ENCODE peak calls at places on chromosomes 2 and 18, in six cellular contexts. H is astrocyte of the spinal cord, I is right lobe of liver, S is H9, D is AG09319, M is NB4. U is an unnamed sample.

GRCh38 chr18:40685241-40685640 is 1269.8 kb upstream of the PIK3C3 start:
- DNase-seq in I (no peak), D (no peak), M (no peak), S (no peak), H (no peak), U (no peak)

GRCh38 chr2:164456599-164456998 is 164.7 kb downstream of the GRB14 start:
- DNase-seq in S (no peak), D (no peak), I (no peak), H (peak; percentile 57), M (no peak), U (no peak)

GRCh38 chr2:191421950-191422349 is 176.7 kb downstream of the MYO1B start:
- DNase-seq in D (no peak), I (no peak), H (no peak), S (no peak), M (no peak), U (no peak)

GRCh38 chr18:58998421-58999203 is 133.9 kb downstream of the ZNF532 start:
- DNase-seq in H (peak; percentile 83), D (no peak), I (no peak), M (peak; percentile 29), S (no peak), U (peak; percentile 80)

GRCh38 chr2:218282173-218282991 is 9.9 kb downstream of the TMBIM1 start:
- DNase-seq in M (no peak), H (peak; percentile 27), D (no peak), S (no peak), I (no peak), U (peak; percentile 89)

GRCh38 chr18:22169889-22170420 is 566 bp downstream of the GATA6 start:
- DNase-seq in D (no peak), I (peak; percentile 58), H (no peak), S (no peak), M (no peak), U (no peak)

GRCh38 chr2:18991177-18992168 is 366.9 kb downstream of the OSR1 start:
- DNase-seq in H (peak; percentile 74), S (no peak), D (peak; percentile 61), M (no peak), I (peak; percentile 95), U (no peak)

GRCh38 chr2:161946489-161947107 is 127.4 kb downstream of the DPP4 start:
- DNase-seq in I (no peak), D (peak; percentile 3), M (peak; percentile 39), S (no peak), H (peak; percentile 48), U (no peak)

GRCh38 chr18:76821875-76822509 is 365 bp upstream of the ZNF236 start:
- DNase-seq in S (no peak), I (peak; percentile 63), D (no peak), M (peak; percentile 67), H (peak; percentile 47), U (peak; percentile 92)

GRCh38 chr18:63817441-63818051 is 42.3 kb downstream of the SERPINB7 start:
- DNase-seq in H (peak; percentile 44), I (no peak), D (peak; percentile 50), M (no peak), S (no peak), U (no peak)

GRCh38 chr2:30191831-30192271 is 39.5 kb upstream of the LBH start:
- DNase-seq in S (no peak), M (no peak), I (no peak), H (no peak), D (no peak), U (no peak)

GRCh38 chr18:408367-408766 is 92.1 kb downstream of the COLEC12 start:
- DNase-seq in I (no peak), M (no peak), H (no peak), S (no peak), D (no peak), U (no peak)

GRCh38 chr2:134137182-134137595 is 116.7 kb upstream of the MGAT5 start:
- DNase-seq in M (peak; percentile 58), I (no peak), D (peak; percentile 19), S (no peak), H (peak; percentile 47), U (no peak)

GRCh38 chr2:136238552-136239346 is 120.8 kb upstream of the CXCR4 start:
- DNase-seq in M (peak; percentile 91), H (peak; percentile 44), I (no peak), D (no peak), S (no peak), U (peak; percentile 58)

GRCh38 chr2:36516136-36516870 is 81.7 kb downstream of the FEZ2 start:
- DNase-seq in M (no peak), H (peak; percentile 46), D (no peak), S (no peak), I (no peak), U (no peak)

GRCh38 chr18:77191241-77191751 is 58.4 kb upstream of the GALR1 start:
- DNase-seq in M (no peak), S (no peak), D (no peak), H (peak; percentile 52), I (no peak), U (no peak)

GRCh38 chr2:16640867-16641266 is 24.8 kb downstream of the CYRIA start:
- DNase-seq in H (no peak), I (no peak), S (no peak), M (no peak), D (no peak), U (peak; percentile 81)

GRCh38 chr2:159285929-159286708 is at the start of gene WDSUB1:
- DNase-seq in M (peak; percentile 76), I (peak; percentile 75), D (no peak), S (peak; percentile 74), H (peak; percentile 56), U (peak; percentile 94)

GRCh38 chr2:217979151-217979811 is 23.5 kb downstream of the TNS1 start:
- DNase-seq in D (no peak), I (no peak), S (no peak), H (peak; percentile 38), M (no peak), U (peak; percentile 76)

GRCh38 chr2:111896007-111896406 is 2.4 kb upstream of the MERTK start:
- DNase-seq in S (no peak), H (no peak), I (no peak), M (peak; percentile 46), D (no peak), U (no peak)

GRCh38 chr2:191366199-191366598 is 121.0 kb downstream of the MYO1B start:
- DNase-seq in I (no peak), M (no peak), D (peak; percentile 59), H (peak; percentile 75), S (no peak), U (no peak)

GRCh38 chr2:62883629-62884028 is 167.0 kb upstream of the OTX1 start:
- DNase-seq in D (no peak), I (no peak), H (no peak), S (no peak), M (no peak), U (no peak)

GRCh38 chr2:88613921-88614320 is 13.3 kb downstream of the EIF2AK3 start:
- DNase-seq in H (no peak), M (no peak), I (no peak), D (no peak), S (no peak), U (no peak)

GRCh38 chr2:120776649-120777048 is 41.0 kb downstream of the GLI2 start:
- DNase-seq in M (no peak), S (no peak), H (no peak), I (no peak), D (no peak), U (peak; percentile 47)

GRCh38 chr2:216727346-216728122 is 32.2 kb upstream of the IGFBP5 start:
- DNase-seq in D (no peak), I (no peak), M (no peak), H (no peak), S (no peak), U (no peak)

GRCh38 chr2:31150120-31150670 is 12.0 kb upstream of the GALNT14 start:
- DNase-seq in H (no peak), M (no peak), I (no peak), D (no peak), S (no peak), U (no peak)

GRCh38 chr2:219769044-219770030 is 141.9 kb downstream of the SLC4A3 start:
- DNase-seq in D (no peak), S (no peak), M (no peak), I (no peak), H (peak; percentile 3), U (peak; percentile 92)

GRCh38 chr18:9720327-9720726 is 12.2 kb downstream of the RAB31 start:
- DNase-seq in S (no peak), I (peak; percentile 31), D (no peak), H (no peak), M (no peak), U (no peak)

GRCh38 chr18:9719421-9719981 is 11.4 kb downstream of the RAB31 start:
- DNase-seq in D (no peak), M (no peak), I (peak; percentile 38), H (peak; percentile 93), S (no peak), U (peak; percentile 89)

GRCh38 chr18:9721893-9722515 is 13.9 kb downstream of the RAB31 start:
- DNase-seq in M (no peak), S (no peak), I (peak; percentile 23), H (no peak), D (no peak), U (no peak)

GRCh38 chr18:9724797-9725196 is 16.7 kb downstream of the RAB31 start:
- DNase-seq in D (no peak), S (no peak), M (no peak), H (no peak), I (peak; percentile 36), U (no peak)

GRCh38 chr18:9722691-9723090 is 14.6 kb downstream of the RAB31 start:
- DNase-seq in I (peak; percentile 47), H (no peak), M (no peak), D (no peak), S (no peak), U (no peak)
- TF ChIP-seq CTCF in I (peak; percentile 27), H (no peak), M (no peak), D (no peak), S (peak; percentile 64), U (peak; percentile 20)

GRCh38 chr18:27298215-27298804 is 113.2 kb upstream of the CHST9 start:
- DNase-seq in I (no peak), H (peak; percentile 4), D (no peak), S (no peak), M (peak; percentile 9), U (no peak)
- TF ChIP-seq CTCF in I (peak; percentile 63), H (no peak), D (no peak), S (peak; percentile 76), M (peak; percentile 9), U (peak; percentile 31)

GRCh38 chr2:85015653-85016360 is 44.8 kb downstream of the KCMF1 start:
- DNase-seq in S (no peak), D (no peak), I (no peak), H (no peak), M (no peak), U (no peak)
- TF ChIP-seq CTCF in S (peak; percentile 42), D (no peak), I (no peak), H (peak; percentile 12), M (no peak), U (no peak)

DNA sequence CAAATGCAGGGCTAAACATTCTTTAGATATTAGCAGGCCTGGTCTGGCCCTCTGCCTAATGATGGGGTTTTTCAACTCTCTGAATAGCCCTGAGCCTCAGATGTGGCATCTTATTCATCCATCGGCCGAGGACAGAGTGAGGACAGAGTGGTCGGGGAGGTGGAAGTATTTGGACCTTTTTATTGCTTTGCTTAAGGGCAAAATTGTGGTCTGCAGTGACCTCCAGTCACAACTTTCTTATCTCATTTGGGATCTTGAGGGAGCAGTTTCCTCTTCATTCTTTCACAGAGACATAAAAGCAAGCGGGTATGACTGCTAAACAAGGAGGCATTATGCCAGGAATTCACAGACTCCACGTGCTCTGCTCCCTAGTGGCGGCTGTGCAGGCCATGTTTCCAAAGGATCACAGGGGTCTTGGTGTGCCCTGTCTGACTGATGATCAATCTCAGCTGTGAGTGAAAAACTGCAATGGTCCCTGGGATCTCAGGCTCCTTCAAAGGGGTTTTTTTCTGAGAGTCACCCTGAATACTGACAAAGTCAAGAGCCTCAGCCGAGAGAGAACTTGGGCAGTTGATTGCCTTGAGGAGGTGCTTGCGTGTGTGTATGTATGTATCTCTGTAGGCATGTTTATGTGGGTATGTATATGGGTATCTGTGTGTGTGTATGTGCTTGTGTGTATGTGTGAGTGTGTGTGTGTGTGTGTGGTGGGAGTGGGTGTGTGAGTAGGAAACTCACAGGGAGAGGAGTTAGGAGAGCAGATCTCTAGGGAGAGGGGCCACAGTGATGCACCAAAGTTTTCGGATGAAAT is 47.6 kb downstream of the RAPGEF4 start:
- DNase-seq in D (peak; percentile 70), M (peak; percentile 51), I (no peak), H (peak; percentile 98), S (peak; percentile 36), U (peak; percentile 83)
- TF ChIP-seq CTCF in D (peak; percentile 35), M (no peak), I (no peak), H (peak; percentile 43), S (no peak), U (no peak)